ENCODE peak calls at places on chromosomes 7 and 10, in five cellular contexts. K is naive thymus-derived CD4-positive, alpha-beta T cell; N is mammary epithelial cell; P is aorta; D is neural progenitor cell. B is an unnamed sample. For H3K36me3 and H3K9me3, the result is how much of the 10 kb centered on the place peaks cover.

GRCh38 chr7:112176241-112176640 is 30.0 kb downstream of the DOCK4 start:
- DNase-seq in P (no peak), N (no peak), K (no peak), D (no peak), B (no peak)

GRCh38 chr7:83410989-83411591 is 237.8 kb downstream of the SEMA3E start:
- DNase-seq in K (no peak), N (peak), D (peak), P (no peak), B (no peak)

GRCh38 chr10:89837173-89838001 is 136.0 kb downstream of the KIF20B start:
- DNase-seq in K (peak), D (no peak), P (no peak), N (no peak), B (no peak)

GRCh38 chr10:88804083-88804812 is 1.7 kb downstream of the LIPM start:
- DNase-seq in K (no peak), P (no peak), D (peak), N (no peak), B (no peak)

GRCh38 chr7:1040790-1041189 is 3.6 kb upstream of the GPR146 start:
- DNase-seq in D (peak), N (no peak), K (no peak), P (no peak), B (peak)

GRCh38 chr10:72690071-72690755 is 1.7 kb upstream of the MCU start:
- DNase-seq in P (no peak), N (no peak), D (peak), K (no peak), B (no peak)

GRCh38 chr7:36137258-36137657 is 15.8 kb upstream of the EEPD1 start:
- DNase-seq in P (no peak), N (no peak), K (no peak), D (no peak), B (no peak)

GRCh38 chr7:68722044-68722443 is 876.2 kb upstream of the AUTS2 start:
- DNase-seq in P (no peak), K (no peak), N (no peak), D (no peak), B (no peak)

GRCh38 chr7:125563964-125564529 is 634.4 kb upstream of the POT1 start:
- DNase-seq in P (no peak), K (no peak), D (peak), N (no peak), B (no peak)

GRCh38 chr10:5447071-5447470 is 34.7 kb downstream of the NET1 start:
- DNase-seq in N (peak), K (peak), P (no peak), D (no peak), B (no peak)

GRCh38 chr7:30142710-30143109 is 7.9 kb downstream of the MTURN start:
- DNase-seq in K (no peak), P (peak), D (no peak), N (peak), B (peak)

GRCh38 chr7:133517766-133518165 is 264.9 kb downstream of the EXOC4 start:
- DNase-seq in K (no peak), N (no peak), D (no peak), P (no peak), B (peak)

GRCh38 chr7:64869912-64870562 is 33.0 kb upstream of the ZNF273 start:
- DNase-seq in P (peak), N (no peak), D (no peak), K (no peak), B (no peak)

GRCh38 chr7:149245244-149245643 is 5.8 kb downstream of the ZNF212 start:
- DNase-seq in D (no peak), K (no peak), N (no peak), P (no peak), B (no peak)

GRCh38 chr7:11760372-11760771 is 71.6 kb downstream of the THSD7A start:
- DNase-seq in D (peak), N (no peak), K (no peak), P (no peak), B (no peak)

GRCh38 chr7:95482398-95482797 is 3.3 kb upstream of the ASB4 start:
- DNase-seq in D (no peak), P (no peak), N (no peak), K (no peak), B (no peak)

GRCh38 chr7:30841025-30841735 is 70.0 kb downstream of the MINDY4 start:
- DNase-seq in D (no peak), P (no peak), N (no peak), K (no peak), B (no peak)

GRCh38 chr7:80403686-80404241 is 108.1 kb downstream of the GNAT3 start:
- DNase-seq in K (no peak), P (no peak), D (no peak), N (no peak), B (no peak)

GRCh38 chr7:120869700-120870099 is 11.8 kb upstream of the TSPAN12 start:
- DNase-seq in D (no peak), K (no peak), P (no peak), N (no peak), B (no peak)

GRCh38 chr10:46053534-46054434 is 7.7 kb upstream of the MSMB start:
- DNase-seq in K (no peak), N (no peak), D (no peak), P (no peak), B (no peak)

GRCh38 chr10:44974082-44974627 is 4.5 kb downstream of the DEPP1 start:
- DNase-seq in K (no peak), N (no peak), P (peak), D (no peak), B (no peak)

GRCh38 chr10:29895436-29895835 is 163.9 kb downstream of the JCAD start:
- DNase-seq in P (peak), D (peak), K (no peak), N (peak), B (peak)

GRCh38 chr7:138864667-138865066 is 66.7 kb upstream of the ATP6V0A4 start:
- DNase-seq in P (no peak), N (peak), D (no peak), K (no peak), B (peak)
- H3K36me3 ChIP-seq in P (under half), N (under half), D (under half), K (under half), B (under half)

GRCh38 chr10:133608855-133609254 is 17.7 kb downstream of the FRG2B start:
- DNase-seq in N (peak), P (no peak), K (peak), D (no peak), B (peak)
- H3K9me3 ChIP-seq in N (under half), P (under half), K (under half), D (under half), B (under half)

GRCh38 chr7:75987026-75987804 is 7.2 kb downstream of the TMEM120A start:
- DNase-seq in D (no peak), N (no peak), K (no peak), P (no peak), B (no peak)

GRCh38 chr7:75985009-75985517 is 9.3 kb downstream of the TMEM120A start:
- DNase-seq in P (no peak), D (no peak), N (no peak), K (no peak), B (no peak)

GRCh38 chr7:75984130-75985008 is 10.0 kb downstream of the TMEM120A start:
- DNase-seq in K (no peak), N (no peak), P (no peak), D (no peak), B (no peak)

GRCh38 chr7:75986147-75986781 is 8.1 kb downstream of the TMEM120A start:
- DNase-seq in N (no peak), D (no peak), K (no peak), P (no peak), B (no peak)

GRCh38 chr7:75985518-75986146 is 8.8 kb downstream of the TMEM120A start:
- DNase-seq in N (no peak), P (no peak), D (no peak), K (no peak), B (no peak)
- H3K36me3 ChIP-seq in N (under half), P (under half), D (under half), K (under half), B (under half)

DNA sequence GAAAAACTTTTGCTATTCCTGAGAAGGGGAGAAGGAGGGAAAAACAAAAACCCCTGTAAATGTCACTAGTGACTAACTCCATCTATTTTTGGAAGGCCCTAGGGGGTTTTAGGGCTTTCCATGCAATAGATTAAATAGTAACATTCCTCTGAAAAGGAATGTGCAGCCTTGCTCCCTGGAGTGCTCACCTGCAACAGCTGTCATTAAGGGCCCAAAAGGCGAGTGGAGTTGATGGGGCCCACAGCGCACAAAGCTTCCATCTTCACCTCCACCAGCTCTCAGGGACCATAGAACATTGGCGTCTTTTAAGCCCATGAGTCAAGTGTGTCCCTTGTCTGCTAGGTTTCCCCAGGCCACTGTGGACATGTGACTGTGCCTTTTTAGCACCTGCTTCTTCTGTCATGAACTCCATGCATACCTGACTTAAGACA is 58.0 kb upstream of the IL6 start:
- DNase-seq in D (no peak), P (no peak), N (no peak), K (no peak), B (no peak)
- H3K9me3 ChIP-seq in D (under half), P (under half), N (under half), K (under half), B (under half)

DNA sequence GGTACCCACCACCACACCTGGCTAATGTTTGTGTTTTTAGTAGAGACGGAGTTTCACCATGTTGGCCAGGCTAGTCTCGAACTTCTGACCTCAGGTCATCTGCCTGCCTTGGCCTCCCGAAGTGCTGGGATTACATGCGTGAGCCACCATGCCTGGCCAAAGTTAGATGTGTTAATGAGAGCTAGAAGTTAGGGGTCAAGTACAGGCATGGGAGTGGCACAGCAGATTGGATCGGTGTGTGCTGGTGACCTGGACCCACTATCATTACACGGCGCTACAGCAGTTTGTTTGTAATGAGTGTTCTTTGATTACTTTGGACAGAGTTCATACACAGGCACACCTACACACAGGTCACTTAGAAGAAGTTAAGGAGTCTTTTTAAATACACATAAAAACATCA is 36.7 kb downstream of the DNAJB6 start:
- DNase-seq in P (no peak), D (no peak), N (no peak), K (no peak), B (no peak)
- H3K36me3 ChIP-seq in P (under half), D (under half), N (under half), K (under half), B (under half)

DNA sequence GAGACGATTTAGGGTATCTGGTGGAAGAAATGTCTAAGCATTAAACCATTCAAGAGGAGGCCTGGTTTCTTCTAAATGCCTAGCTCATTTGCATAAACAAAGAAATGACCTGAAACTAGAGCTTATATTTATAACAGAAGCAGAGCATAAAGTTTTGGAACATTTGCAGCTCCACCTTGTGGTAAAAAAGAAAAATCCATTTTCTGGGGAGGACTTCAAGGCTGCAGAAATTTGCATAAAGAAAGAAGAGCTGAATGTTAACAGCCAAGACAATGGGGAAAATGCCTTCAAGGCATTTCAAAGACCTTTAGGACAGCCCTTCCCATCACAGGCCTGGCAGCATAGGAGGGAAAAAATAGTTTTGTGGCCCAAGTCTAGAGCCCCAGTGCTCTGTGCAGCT is 362.0 kb downstream of the ZNF248 start:
- DNase-seq in D (peak), P (no peak), N (peak), K (no peak), B (no peak)
- H3K9me3 ChIP-seq in D (under half), P (under half), N (under half), K (under half), B (under half)

B was measured in MG63.